ENCODE peak calls at places on chromosomes 11 and 22, in six cellular contexts. H, E, T, I, O and M are unnamed samples.

GRCh38 chr22:49573109-49573765 is 254.4 kb downstream of the BRD1 start:
- DNase-seq in T (no peak), I (no peak), H (no peak), O (no peak), E (no peak), M (peak; percentile 12)

GRCh38 chr11:105989124-105989523 is 32.9 kb downstream of the MSANTD4 start:
- DNase-seq in O (no peak), T (no peak), H (no peak), E (no peak), I (no peak), M (no peak)

GRCh38 chr22:27670701-27671412 is 130.7 kb downstream of the MN1 start:
- DNase-seq in I (no peak), H (peak; percentile 78), O (no peak), T (peak; percentile 90), E (peak; percentile 42), M (peak; percentile 87)

GRCh38 chr22:20589614-20590476 is 82.4 kb downstream of the MED15 start:
- DNase-seq in H (peak; percentile 52), O (no peak), T (no peak), I (no peak), E (no peak), M (no peak)

GRCh38 chr11:118448294-118448693 is 12.0 kb downstream of the KMT2A start:
- DNase-seq in T (no peak), E (peak; percentile 26), O (no peak), H (no peak), I (peak; percentile 49), M (no peak)

GRCh38 chr11:65778901-65779668 is 1.7 kb downstream of the AP5B1 start:
- DNase-seq in T (no peak), O (no peak), I (no peak), H (no peak), E (no peak), M (no peak)

GRCh38 chr11:60700689-60701508 is 1.5 kb downstream of the MS4A8 start:
- DNase-seq in E (no peak), T (peak; percentile 48), O (no peak), I (no peak), H (peak; percentile 67), M (peak; percentile 62)

GRCh38 chr11:37967635-37968034 is 1369.6 kb upstream of the RAG2 start:
- DNase-seq in H (no peak), T (no peak), I (no peak), O (no peak), E (no peak), M (no peak)

GRCh38 chr11:62011881-62012280 is 44.4 kb upstream of the FTH1 start:
- DNase-seq in I (no peak), T (no peak), E (no peak), O (no peak), H (no peak), M (no peak)

GRCh38 chr11:8732276-8732675 is 49.7 kb downstream of the RPL27A start:
- DNase-seq in E (peak; percentile 33), O (no peak), I (no peak), T (no peak), H (no peak), M (no peak)

GRCh38 chr22:31192513-31192912 is 19.6 kb upstream of the LIMK2 start:
- DNase-seq in O (peak; percentile 89), H (no peak), E (peak; percentile 56), T (no peak), I (peak; percentile 77), M (no peak)

GRCh38 chr11:114892381-114893197 is 214.3 kb downstream of the NXPE2 start:
- DNase-seq in O (no peak), I (no peak), H (peak; percentile 83), E (no peak), T (no peak), M (no peak)

GRCh38 chr11:130180491-130180890 is 20.9 kb downstream of the ST14 start:
- DNase-seq in E (no peak), O (no peak), T (no peak), I (peak; percentile 39), H (no peak), M (no peak)

GRCh38 chr11:76889414-76889975 is 28.8 kb downstream of the ACER3 start:
- DNase-seq in I (no peak), E (peak; percentile 22), T (no peak), H (no peak), O (no peak), M (no peak)

GRCh38 chr11:25423436-25424184 is 908.3 kb upstream of the ANO3 start:
- DNase-seq in E (peak; percentile 80), O (no peak), I (peak; percentile 29), H (no peak), T (no peak), M (no peak)

GRCh38 chr22:17359501-17359900 is 9.8 kb upstream of the CECR2 start:
- DNase-seq in O (no peak), E (no peak), T (no peak), I (no peak), H (no peak), M (no peak)

GRCh38 chr22:27372969-27373670 is 428.4 kb downstream of the MN1 start:
- DNase-seq in I (no peak), O (no peak), E (peak; percentile 91), H (peak; percentile 88), T (peak; percentile 72), M (peak; percentile 97)

GRCh38 chr11:1906623-1907423 is 12.7 kb upstream of the TNNT3 start:
- DNase-seq in I (no peak), H (no peak), O (no peak), T (no peak), E (no peak), M (no peak)

GRCh38 chr11:87150936-87151335 is 113.2 kb downstream of the TMEM135 start:
- DNase-seq in H (no peak), T (no peak), O (no peak), I (peak; percentile 26), E (peak; percentile 28), M (no peak)

GRCh38 chr22:44286673-44287072 is 26.1 kb downstream of the SHISAL1 start:
- DNase-seq in E (no peak), O (no peak), H (no peak), T (no peak), I (no peak), M (no peak)

GRCh38 chr11:69444381-69445130 is 36.9 kb upstream of the LINC01488 start:
- DNase-seq in I (peak; percentile 93), T (no peak), H (peak; percentile 74), O (peak; percentile 85), E (peak; percentile 98), M (peak; percentile 83)

GRCh38 chr11:81449588-81450155 is 1284.0 kb downstream of the FAM181B start:
- DNase-seq in O (no peak), I (no peak), E (no peak), H (no peak), T (no peak), M (no peak)

GRCh38 chr22:49394116-49394785 is 433.4 kb downstream of the BRD1 start:
- DNase-seq in I (no peak), E (no peak), H (no peak), O (no peak), T (no peak), M (peak; percentile 25)

GRCh38 chr22:44091021-44091721 is 67.1 kb downstream of the PARVB start:
- DNase-seq in T (no peak), I (no peak), E (peak; percentile 25), H (no peak), O (no peak), M (no peak)

GRCh38 chr11:129484068-129484467 is 108.4 kb downstream of the BARX2 start:
- DNase-seq in T (no peak), O (no peak), H (no peak), E (no peak), I (no peak), M (no peak)

GRCh38 chr11:69515271-69516245 is 34.1 kb downstream of the LINC01488 start:
- DNase-seq in H (no peak), O (no peak), E (no peak), T (no peak), I (no peak), M (no peak)

GRCh38 chr11:34682822-34683221 is 61.9 kb downstream of the EHF start:
- DNase-seq in H (no peak), O (no peak), T (no peak), I (peak; percentile 39), E (peak; percentile 58), M (no peak)

GRCh38 chr11:16942342-16942741 is 71.9 kb downstream of the PLEKHA7 start:
- DNase-seq in E (no peak), O (no peak), I (no peak), T (no peak), H (no peak), M (no peak)

GRCh38 chr11:16941935-16942334 is 72.3 kb downstream of the PLEKHA7 start:
- DNase-seq in O (no peak), I (no peak), E (no peak), T (no peak), H (no peak), M (no peak)

GRCh38 chr11:16933756-16934603 is 80.2 kb downstream of the PLEKHA7 start:
- DNase-seq in E (peak; percentile 5), T (no peak), H (no peak), O (no peak), I (no peak), M (no peak)

GRCh38 chr11:16936643-16937042 is 77.6 kb downstream of the PLEKHA7 start:
- DNase-seq in T (no peak), O (peak; percentile 24), H (no peak), I (no peak), E (no peak), M (no peak)

DNA sequence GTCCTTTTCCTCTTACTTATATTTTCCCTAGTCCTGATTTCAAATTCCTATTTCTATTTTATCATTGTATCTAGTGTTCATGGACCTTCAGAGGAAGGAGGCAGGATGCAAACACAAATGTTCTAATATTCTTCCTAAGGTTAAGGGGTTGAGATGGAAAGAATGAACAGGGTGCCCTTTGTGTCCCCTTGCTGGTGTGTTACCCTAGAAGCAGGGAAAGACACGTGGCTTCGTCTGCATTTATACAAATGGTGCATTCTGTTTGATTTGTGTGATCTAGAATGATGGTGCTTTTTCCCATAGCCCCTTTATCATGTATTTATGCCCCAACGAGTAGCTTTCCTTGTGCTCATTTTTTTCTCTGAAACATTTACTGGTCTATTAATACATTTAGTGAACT is 76.2 kb downstream of the PLEKHA7 start:
- DNase-seq in I (no peak), O (no peak), T (no peak), H (no peak), E (no peak), M (no peak)
- H3K14ac ChIP-seq in I (no peak overlapping the region), O (no peak overlapping the region), T (no peak overlapping the region), H (no peak overlapping the region), E (no peak overlapping the region), M (no peak overlapping the region)

DNA sequence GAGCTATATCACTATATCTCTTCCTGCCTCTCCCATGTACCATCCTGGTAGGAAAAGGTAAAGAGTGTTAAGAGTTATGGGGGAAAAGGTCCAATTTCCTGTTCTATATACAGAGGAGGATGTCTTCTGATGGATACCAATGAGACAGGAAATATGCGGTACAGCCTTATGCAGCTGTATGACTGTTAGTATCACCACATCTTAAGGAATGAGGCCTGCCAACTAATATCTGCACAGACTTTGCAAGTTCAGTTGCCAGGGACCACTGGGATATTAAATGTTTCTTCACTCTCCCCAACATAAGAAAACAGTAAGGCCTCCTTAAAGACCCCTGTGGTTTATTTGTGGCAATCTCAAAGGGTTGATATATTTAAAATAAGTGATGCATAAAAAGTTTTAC is 1182.5 kb downstream of the LRRC4C start:
- DNase-seq in E (no peak), H (no peak), T (no peak), O (no peak), I (no peak), M (no peak)
- H3K14ac ChIP-seq in E (no peak overlapping the region), H (no peak overlapping the region), T (no peak overlapping the region), O (no peak overlapping the region), I (no peak overlapping the region), M (no peak overlapping the region)

GRCh38 chr22:40046126-40046525 is 51.4 kb downstream of the FAM83F start:
- DNase-seq in O (no peak), T (no peak), H (no peak), I (no peak), E (no peak), M (no peak)
- H3K14ac ChIP-seq in O (no peak overlapping the region), T (no peak overlapping the region), H (no peak overlapping the region), I (no peak overlapping the region), E (no peak overlapping the region), M (no peak overlapping the region)

GRCh38 chr11:45603930-45604682 is 61.3 kb downstream of the CHST1 start:
- DNase-seq in O (no peak), T (peak; percentile 27), E (no peak), H (no peak), I (no peak), M (no peak)
- H3K14ac ChIP-seq in O (no peak overlapping the region), T (peak overlapping the region; percentile 25), E (peak overlapping the region; percentile 18), H (no peak overlapping the region), I (no peak overlapping the region), M (no peak overlapping the region)